ENCODE peak calls at places on chromosome 7, in six cellular contexts. L is GM23248; A is T-helper 17 cell; N is upper lobe of left lung; C is CD4-positive, alpha-beta memory T cell; G is left ventricle myocardium inferior. O is an unnamed sample.

GRCh38 chr7:149773446-149774236 is at the start of gene ZNF467:
- DNase-seq in G (peak; percentile 79), C (peak; percentile 29), A (peak; percentile 52), L (peak; percentile 21), N (peak; percentile 91), O (peak; percentile 82)

GRCh38 chr7:143811-144453 is 48.4 kb upstream of the FAM20C start:
- DNase-seq in N (no peak), L (no peak), A (no peak), C (no peak), G (no peak), O (no peak)

GRCh38 chr7:71235263-71235662 is 103.3 kb downstream of the GALNT17 start:
- DNase-seq in C (no peak), N (no peak), A (no peak), G (no peak), L (no peak), O (no peak)

GRCh38 chr7:93015193-93016084 is 102.3 kb downstream of the SAMD9 start:
- DNase-seq in C (no peak), G (no peak), A (no peak), L (peak; percentile 64), N (no peak), O (no peak)

GRCh38 chr7:27734583-27734982 is 5.4 kb upstream of the TAX1BP1 start:
- DNase-seq in G (no peak), C (no peak), N (no peak), A (no peak), L (no peak), O (no peak)

GRCh38 chr7:110856704-110857103 is 234.2 kb upstream of the LRRN3 start:
- DNase-seq in N (no peak), G (no peak), C (no peak), L (peak; percentile 14), A (no peak), O (no peak)

GRCh38 chr7:2005746-2006145 is 227.0 kb downstream of the MAD1L1 start:
- DNase-seq in G (no peak), A (peak; percentile 3), C (no peak), L (no peak), N (no peak), O (peak; percentile 20)

GRCh38 chr7:134302120-134302519 is 14.6 kb downstream of the SLC35B4 start:
- DNase-seq in G (no peak), A (no peak), N (no peak), L (peak; percentile 44), C (no peak), O (no peak)

GRCh38 chr7:18498327-18498726 is 2.8 kb downstream of the HDAC9 start:
- DNase-seq in C (no peak), N (no peak), G (no peak), A (no peak), L (no peak), O (no peak)

GRCh38 chr7:95028683-95029082 is 121.3 kb downstream of the PPP1R9A start:
- DNase-seq in G (no peak), L (no peak), N (no peak), A (no peak), C (no peak), O (no peak)

GRCh38 chr7:151079199-151079910 is 1.3 kb downstream of the FASTK start:
- DNase-seq in A (no peak), C (no peak), N (peak; percentile 73), L (peak; percentile 19), G (peak; percentile 14), O (no peak)

GRCh38 chr7:40234046-40234445 is 99.2 kb downstream of the SUGCT start:
- DNase-seq in C (no peak), A (no peak), G (no peak), N (no peak), L (no peak), O (no peak)

GRCh38 chr7:3992841-3993240 is 689.3 kb upstream of the FOXK1 start:
- DNase-seq in A (no peak), G (no peak), C (no peak), N (no peak), L (no peak), O (no peak)

GRCh38 chr7:51267169-51267568 is 49.4 kb downstream of the COBL start:
- DNase-seq in G (no peak), C (no peak), A (no peak), L (no peak), N (no peak), O (no peak)

GRCh38 chr7:139777304-139777890 is 401 bp downstream of the HIPK2 start:
- DNase-seq in G (peak; percentile 52), C (peak; percentile 41), L (peak; percentile 73), N (peak; percentile 92), A (peak; percentile 39), O (peak; percentile 70)

GRCh38 chr7:74672343-74672915 is 14.9 kb downstream of the GTF2I start:
- DNase-seq in G (no peak), N (no peak), C (no peak), L (no peak), A (no peak), O (no peak)

GRCh38 chr7:231858-232246 is 39.5 kb downstream of the FAM20C start:
- DNase-seq in N (peak; percentile 83), L (no peak), A (no peak), G (no peak), C (no peak), O (no peak)

GRCh38 chr7:148722340-148723165 is 23.9 kb downstream of the CUL1 start:
- DNase-seq in N (no peak), G (peak; percentile 27), L (no peak), A (no peak), C (no peak), O (no peak)

GRCh38 chr7:51521649-51522048 is 205.0 kb upstream of the COBL start:
- DNase-seq in C (no peak), N (no peak), A (no peak), G (no peak), L (no peak), O (no peak)

GRCh38 chr7:108669958-108670357 is 100.3 kb downstream of the DNAJB9 start:
- DNase-seq in L (no peak), A (no peak), G (no peak), N (no peak), C (no peak), O (no peak)

GRCh38 chr7:2632717-2633537 is 1.1 kb downstream of the TTYH3 start:
- DNase-seq in A (no peak), C (peak; percentile 19), N (peak; percentile 92), L (peak; percentile 80), G (peak; percentile 63), O (peak; percentile 81)

GRCh38 chr7:23347682-23348180 is 48.6 kb downstream of the MALSU1 start:
- DNase-seq in C (no peak), N (no peak), G (no peak), A (no peak), L (peak; percentile 93), O (no peak)

GRCh38 chr7:40655426-40655825 is 520.6 kb downstream of the SUGCT start:
- DNase-seq in N (no peak), C (no peak), L (no peak), A (no peak), G (no peak), O (no peak)

GRCh38 chr7:99733448-99733847 is 1.5 kb downstream of the CYP3A7 start:
- DNase-seq in N (no peak), C (no peak), L (peak; percentile 26), A (no peak), G (no peak), O (no peak)

GRCh38 chr7:13839063-13839462 is 150.4 kb downstream of the ETV1 start:
- DNase-seq in A (no peak), N (no peak), L (no peak), C (no peak), G (no peak), O (no peak)

GRCh38 chr7:80918909-80919721 is at the start of gene SEMA3C:
- DNase-seq in L (peak; percentile 99), C (no peak), A (no peak), N (peak; percentile 98), G (peak; percentile 90), O (peak; percentile 94)

GRCh38 chr7:3670898-3671297 is 369.8 kb downstream of the SDK1 start:
- DNase-seq in G (no peak), N (no peak), L (no peak), A (no peak), C (no peak), O (no peak)

GRCh38 chr7:112571852-112572607 is 91.2 kb downstream of the LSMEM1 start:
- DNase-seq in N (no peak), A (no peak), L (no peak), C (no peak), G (no peak), O (no peak)

GRCh38 chr7:8190121-8190895 is 71.7 kb downstream of the ICA1 start:
- DNase-seq in G (no peak), A (peak; percentile 17), L (peak; percentile 66), N (no peak), C (peak; percentile 69), O (no peak)

GRCh38 chr7:149877890-149878522 is 4.2 kb downstream of the ATP6V0E2 start:
- DNase-seq in N (no peak), C (no peak), A (no peak), G (no peak), L (no peak), O (no peak)

GRCh38 chr7:157431951-157432540 is 95.2 kb downstream of the DNAJB6 start:
- DNase-seq in C (no peak), G (no peak), L (no peak), N (no peak), A (no peak), O (peak; percentile 46)

GRCh38 chr7:65967361-65968155 is 14.5 kb downstream of the GUSB start:
- DNase-seq in A (no peak), L (no peak), G (no peak), C (no peak), N (no peak), O (no peak)

GRCh38 chr7:73509463-73509862 is 12.6 kb downstream of the BAZ1B start:
- DNase-seq in L (no peak), A (no peak), G (no peak), C (no peak), N (no peak), O (peak; percentile 75)

O was measured in lower lobe of right lung.